ENCODE peak calls at places on chromosome 3, in six cellular contexts. S, Z, X, N, K and R are unnamed samples.

GRCh38 chr3:100103558-100104441 is 10.5 kb downstream of the FILIP1L start:
- DNase-seq in K (no peak), X (no peak), N (no peak), S (peak; percentile 60), Z (peak; percentile 70), R (peak; percentile 35)

GRCh38 chr3:188169826-188170455 is 16.0 kb downstream of the LPP start:
- DNase-seq in S (no peak), K (no peak), X (peak; percentile 49), N (no peak), Z (peak; percentile 37), R (no peak)

GRCh38 chr3:14634763-14635400 is 16.7 kb upstream of the CCDC174 start:
- DNase-seq in X (no peak), K (no peak), S (no peak), Z (no peak), N (no peak), R (no peak)

GRCh38 chr3:194287977-194288706 is 63.0 kb downstream of the CPN2 start:
- DNase-seq in Z (no peak), K (no peak), N (no peak), S (no peak), X (no peak), R (no peak)

GRCh38 chr3:171876651-171877272 is 33.6 kb downstream of the TMEM212 start:
- DNase-seq in S (no peak), K (no peak), N (no peak), Z (peak; percentile 98), X (no peak), R (no peak)

GRCh38 chr3:62833538-62833937 is 41.7 kb downstream of the CADPS start:
- DNase-seq in K (no peak), N (no peak), Z (peak; percentile 17), S (no peak), X (no peak), R (no peak)

GRCh38 chr3:195583831-195584542 is at the start of gene APOD:
- DNase-seq in Z (peak; percentile 59), S (no peak), N (peak; percentile 91), X (peak; percentile 43), K (peak; percentile 85), R (no peak)

GRCh38 chr3:171749128-171749527 is 61.2 kb downstream of the PLD1 start:
- DNase-seq in Z (no peak), K (no peak), S (no peak), N (no peak), X (no peak), R (no peak)

GRCh38 chr3:183513046-183513706 is 42.3 kb downstream of the KLHL6 start:
- DNase-seq in S (no peak), X (no peak), N (no peak), Z (no peak), K (no peak), R (no peak)

GRCh38 chr3:167675835-167676234 is 22.1 kb upstream of the WDR49 start:
- DNase-seq in N (no peak), Z (no peak), K (no peak), X (no peak), S (no peak), R (no peak)

GRCh38 chr3:74883690-74884089 is 269.2 kb upstream of the CNTN3 start:
- DNase-seq in S (no peak), X (no peak), K (no peak), N (no peak), Z (peak; percentile 45), R (no peak)

GRCh38 chr3:106030620-106030945 is 161.8 kb upstream of the CBLB start:
- DNase-seq in S (no peak), K (no peak), Z (peak; percentile 42), N (no peak), X (no peak), R (no peak)

GRCh38 chr3:193157051-193157450 is 84.0 kb upstream of the PLAAT1 start:
- DNase-seq in K (no peak), N (no peak), Z (no peak), S (no peak), X (no peak), R (no peak)

GRCh38 chr3:57951106-57951882 is 56.9 kb upstream of the FLNB start:
- DNase-seq in X (peak; percentile 56), K (peak; percentile 56), S (peak; percentile 48), N (peak; percentile 79), Z (peak; percentile 73), R (no peak)

GRCh38 chr3:158313344-158313927 is 203.5 kb downstream of the RSRC1 start:
- DNase-seq in N (no peak), S (no peak), K (no peak), Z (peak; percentile 15), X (no peak), R (no peak)

GRCh38 chr3:124451655-124452317 is 278.5 kb upstream of the UMPS start:
- DNase-seq in K (no peak), S (no peak), Z (no peak), N (no peak), X (no peak), R (no peak)

GRCh38 chr3:30341851-30342250 is 264.6 kb upstream of the TGFBR2 start:
- DNase-seq in X (no peak), K (no peak), N (no peak), S (no peak), Z (no peak), R (no peak)

GRCh38 chr3:42148086-42148842 is 57.1 kb downstream of the TRAK1 start:
- DNase-seq in N (no peak), Z (no peak), K (no peak), S (no peak), X (no peak), R (no peak)
- TF ChIP-seq CTCF in N (no peak), Z (no peak), K (no peak), S (no peak), X (no peak), R (no peak)

GRCh38 chr3:126523745-126524428 is at the start of gene CHST13:
- DNase-seq in N (peak; percentile 62), K (peak; percentile 30), X (no peak), S (peak; percentile 46), Z (peak; percentile 33), R (no peak)
- TF ChIP-seq CTCF in N (peak; percentile 4), K (no peak), X (no peak), S (no peak), Z (no peak), R (no peak)

DNA sequence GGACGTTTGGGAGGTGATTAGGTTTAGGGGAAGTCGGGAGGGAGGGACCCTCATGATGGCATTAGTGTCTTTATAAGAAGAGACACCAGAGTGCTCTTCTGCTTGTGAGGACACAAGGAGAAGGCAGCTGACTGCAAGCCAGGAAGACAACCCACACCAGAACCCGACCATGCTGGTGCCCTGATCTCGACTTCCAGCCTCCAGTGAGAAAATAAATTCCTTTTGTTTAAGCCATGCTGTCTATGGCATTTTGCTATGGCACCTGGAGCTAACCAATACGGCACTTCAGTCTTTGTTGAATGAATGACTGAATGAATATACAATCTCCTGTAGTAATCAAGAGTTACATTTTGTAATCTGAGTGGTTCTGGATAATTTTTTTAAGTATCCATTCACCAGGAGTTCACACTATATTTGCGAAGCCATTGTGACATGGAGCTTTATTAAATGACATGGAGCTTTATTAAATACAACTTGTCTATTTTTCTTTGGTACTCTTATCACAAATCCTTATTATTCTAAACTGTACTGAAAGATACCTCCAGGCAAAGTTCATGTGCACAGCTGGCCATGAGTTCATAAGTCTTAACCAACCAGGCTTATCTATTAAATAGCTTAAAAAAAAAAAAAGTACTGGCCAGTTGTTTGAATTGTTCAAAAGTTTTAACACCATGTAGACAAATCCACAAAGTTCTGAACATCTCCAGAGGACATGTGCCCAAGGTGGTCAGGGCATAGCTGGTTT is 24.8 kb upstream of the BHLHE40 start:
- DNase-seq in S (no peak), Z (no peak), K (no peak), N (no peak), X (no peak), R (no peak)
- TF ChIP-seq CTCF in S (no peak), Z (no peak), K (no peak), N (no peak), X (no peak), R (no peak)

DNA sequence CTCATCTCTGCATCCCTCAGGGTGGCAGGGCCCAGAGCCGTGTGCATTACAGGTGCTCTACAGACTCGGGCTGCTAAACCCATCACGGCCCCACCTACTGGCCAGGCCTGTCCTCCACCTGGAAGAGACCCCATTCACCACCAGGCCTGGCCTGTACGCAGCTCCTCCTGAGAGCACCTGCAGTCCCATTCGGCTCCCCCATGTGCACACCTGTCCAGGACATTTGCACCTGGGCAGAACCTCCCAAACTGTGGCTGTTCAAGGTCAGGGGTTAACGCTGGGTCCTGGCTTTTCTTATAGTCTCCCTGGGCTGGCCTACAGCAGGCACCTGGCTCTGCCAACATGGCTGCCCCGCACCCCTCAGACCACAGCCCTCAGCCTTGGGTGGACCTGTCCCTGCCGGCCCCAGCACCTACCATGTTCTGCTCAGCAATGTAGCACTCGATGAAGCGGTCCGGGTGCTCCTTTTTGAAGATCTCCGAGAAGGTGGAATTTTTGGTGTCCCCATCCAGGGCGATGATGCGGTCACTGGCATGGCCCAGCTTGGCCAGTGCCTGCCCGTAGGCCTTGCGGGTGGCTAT is 25.7 kb downstream of the TKT start:
- DNase-seq in N (peak; percentile 31), X (no peak), Z (no peak), S (no peak), K (no peak), R (no peak)
- TF ChIP-seq CTCF in N (no peak), X (no peak), Z (no peak), S (no peak), K (no peak), R (no peak)

DNA sequence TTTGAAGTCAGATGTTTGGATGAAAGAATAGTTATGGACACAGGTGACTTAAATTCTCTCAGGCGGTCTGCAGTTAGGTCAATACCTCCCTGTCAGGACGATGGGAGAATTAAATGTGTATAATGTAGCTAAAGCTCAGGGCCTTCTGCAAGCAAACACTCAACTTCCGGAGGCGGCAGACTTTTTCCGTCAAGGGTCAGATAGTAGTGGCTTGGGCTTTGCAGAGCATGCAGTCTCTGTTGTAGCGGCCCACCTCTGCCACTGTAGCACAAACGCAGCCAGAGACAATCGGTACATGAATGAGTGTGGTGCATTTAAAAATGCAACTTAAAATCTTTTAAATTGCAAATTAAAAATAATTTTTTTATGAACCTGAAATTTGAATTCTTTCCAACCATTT is 47.4 kb downstream of the CMTM8 start:
- DNase-seq in N (no peak), K (no peak), X (no peak), S (no peak), Z (no peak), R (no peak)
- TF ChIP-seq CTCF in N (no peak), K (no peak), X (no peak), S (no peak), Z (no peak), R (no peak)

GRCh38 chr3:98587654-98588532 is 5.5 kb downstream of the CPOX start:
- DNase-seq in X (no peak), Z (peak; percentile 42), K (no peak), N (no peak), S (no peak), R (no peak)
- TF ChIP-seq CTCF in X (no peak), Z (peak; percentile 55), K (peak; percentile 30), N (no peak), S (no peak), R (no peak)

DNA sequence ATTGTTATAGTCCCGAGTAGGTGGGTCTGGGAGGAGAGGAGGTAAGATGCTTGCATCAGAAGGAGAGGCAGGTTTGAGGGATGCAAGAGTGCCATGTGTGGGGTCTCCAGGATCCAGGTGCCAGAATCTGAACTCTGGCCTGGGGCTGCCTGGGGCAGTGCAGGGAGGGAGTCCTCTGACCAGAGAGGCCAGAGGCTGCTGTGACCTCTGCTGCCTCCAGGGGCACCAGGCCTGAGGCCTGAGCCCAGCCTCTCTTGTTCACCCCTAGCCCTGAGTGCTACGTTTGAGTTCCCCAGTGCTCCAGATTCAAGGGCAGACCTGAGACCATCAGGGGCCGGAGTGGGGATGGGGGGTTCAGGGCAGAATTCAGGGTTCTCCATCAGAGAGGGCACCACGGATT is 7.4 kb downstream of the SLC38A3 start:
- DNase-seq in S (no peak), K (no peak), Z (no peak), X (no peak), N (no peak), R (no peak)
- TF ChIP-seq CTCF in S (no peak), K (no peak), Z (peak; percentile 20), X (no peak), N (no peak), R (peak; percentile 4)

GRCh38 chr3:148931574-148931973 is 59.8 kb upstream of the GYG1 start:
- DNase-seq in K (no peak), X (no peak), Z (no peak), S (no peak), N (no peak), R (no peak)
- TF ChIP-seq CTCF in K (no peak), X (no peak), Z (no peak), S (no peak), N (no peak), R (no peak)